ENCODE peak calls at places on chromosome 4, in four cellular contexts. F, R, N and L are unnamed samples. For H3K4me1, the result is how much of the 10 kb centered on the place peaks cover.

GRCh38 chr4:26520728-26521442 is 30.6 kb upstream of the CCKAR start:
- DNase-seq in F (no peak), R (no peak), N (peak), L (no peak)

GRCh38 chr4:25632135-25632534 is 23.5 kb upstream of the SLC34A2 start:
- DNase-seq in F (no peak), R (no peak), N (no peak), L (no peak)

GRCh38 chr4:128477540-128477939 is 189.9 kb upstream of the PGRMC2 start:
- DNase-seq in F (no peak), R (no peak), N (no peak), L (no peak)

GRCh38 chr4:2797545-2798305 is 4.8 kb downstream of the SH3BP2 start:
- DNase-seq in F (no peak), R (peak), N (no peak), L (peak)

GRCh38 chr4:10120943-10121567 is 4.5 kb upstream of the WDR1 start:
- DNase-seq in F (no peak), R (no peak), N (no peak), L (no peak)

GRCh38 chr4:71768123-71768522 is 15.8 kb downstream of the GC start:
- DNase-seq in F (no peak), R (no peak), N (no peak), L (no peak)

GRCh38 chr4:169745291-169745690 is 12.5 kb downstream of the HPF1 start:
- DNase-seq in F (no peak), R (no peak), N (peak), L (no peak)

GRCh38 chr4:123892368-123892961 is 495.9 kb downstream of the SPRY1 start:
- DNase-seq in F (no peak), R (no peak), N (peak), L (no peak)

GRCh38 chr4:73018595-73018994 is 50.9 kb downstream of the COX18 start:
- DNase-seq in F (no peak), R (no peak), N (no peak), L (no peak)

GRCh38 chr4:107261241-107261874 is 225.2 kb upstream of the DKK2 start:
- DNase-seq in F (no peak), R (no peak), N (no peak), L (no peak)

GRCh38 chr4:126790633-126791032 is 842.1 kb upstream of the INTU start:
- DNase-seq in F (no peak), R (no peak), N (peak), L (no peak)

GRCh38 chr4:42488114-42488513 is 90.8 kb downstream of the SHISA3 start:
- DNase-seq in F (no peak), R (no peak), N (no peak), L (no peak)

GRCh38 chr4:73603307-73603710 is 16.9 kb downstream of the RASSF6 start:
- DNase-seq in F (no peak), R (no peak), N (peak), L (no peak)

GRCh38 chr4:182533948-182534347 is 290.7 kb downstream of the TENM3 start:
- DNase-seq in F (no peak), R (no peak), N (peak), L (no peak)

GRCh38 chr4:56506110-56506705 is 617 bp downstream of the ARL9 start:
- DNase-seq in F (no peak), R (no peak), N (no peak), L (no peak)

GRCh38 chr4:4271912-4272311 is 18.0 kb downstream of the LYAR start:
- DNase-seq in F (no peak), R (no peak), N (no peak), L (no peak)

GRCh38 chr4:112807083-112807482 is 170.1 kb downstream of the LARP7 start:
- DNase-seq in F (no peak), R (no peak), N (no peak), L (no peak)

GRCh38 chr4:111937368-111937767 is 207.9 kb upstream of the FAM241A start:
- DNase-seq in F (no peak), R (no peak), N (peak), L (no peak)

GRCh38 chr4:106986486-106986885 is 49.6 kb downstream of the DKK2 start:
- DNase-seq in F (no peak), R (no peak), N (no peak), L (no peak)

GRCh38 chr4:179595671-179596410 is 2153.6 kb upstream of the AGA start:
- DNase-seq in F (no peak), R (no peak), N (peak), L (no peak)

GRCh38 chr4:43843501-43843900 is 605.1 kb downstream of the KCTD8 start:
- DNase-seq in F (no peak), R (no peak), N (peak), L (no peak)

GRCh38 chr4:113169368-113169767 is 119.9 kb downstream of the ANK2 start:
- DNase-seq in F (no peak), R (no peak), N (no peak), L (no peak)

GRCh38 chr4:158159718-158160094 is 13.1 kb downstream of the GASK1B start:
- DNase-seq in F (no peak), R (no peak), N (no peak), L (no peak)

GRCh38 chr4:76373919-76374552 is 46.9 kb downstream of the CCDC158 start:
- DNase-seq in F (no peak), R (no peak), N (no peak), L (no peak)

GRCh38 chr4:163492951-163493504 is 1.5 kb upstream of the TMA16 start:
- DNase-seq in F (no peak), R (no peak), N (no peak), L (no peak)
- TF ChIP-seq POLR2A in F (no peak), R (no peak), N (no peak), L (no peak)

DNA sequence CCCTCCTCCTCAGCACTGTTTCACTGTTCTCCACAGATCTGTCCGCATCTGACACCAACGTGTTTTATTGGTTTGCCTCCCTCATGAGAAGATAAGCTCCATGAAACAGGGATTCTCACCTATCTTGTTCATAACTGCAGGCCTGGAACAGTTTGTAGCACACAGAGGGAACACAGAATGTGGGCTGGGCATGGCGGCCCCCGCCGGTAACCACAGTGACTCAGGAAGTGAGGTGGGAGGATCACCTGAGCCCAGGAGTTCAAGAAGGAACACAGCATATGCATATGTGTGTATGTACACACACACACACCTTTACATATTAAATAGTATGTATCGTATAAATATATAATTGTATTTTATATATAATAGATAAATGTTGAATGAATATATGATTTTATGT is 168.6 kb downstream of the AFAP1 start:
- DNase-seq in F (no peak), R (no peak), N (no peak), L (no peak)
- H3K4me1 ChIP-seq in F (under half), R (under half), N (under half), L (under half)

DNA sequence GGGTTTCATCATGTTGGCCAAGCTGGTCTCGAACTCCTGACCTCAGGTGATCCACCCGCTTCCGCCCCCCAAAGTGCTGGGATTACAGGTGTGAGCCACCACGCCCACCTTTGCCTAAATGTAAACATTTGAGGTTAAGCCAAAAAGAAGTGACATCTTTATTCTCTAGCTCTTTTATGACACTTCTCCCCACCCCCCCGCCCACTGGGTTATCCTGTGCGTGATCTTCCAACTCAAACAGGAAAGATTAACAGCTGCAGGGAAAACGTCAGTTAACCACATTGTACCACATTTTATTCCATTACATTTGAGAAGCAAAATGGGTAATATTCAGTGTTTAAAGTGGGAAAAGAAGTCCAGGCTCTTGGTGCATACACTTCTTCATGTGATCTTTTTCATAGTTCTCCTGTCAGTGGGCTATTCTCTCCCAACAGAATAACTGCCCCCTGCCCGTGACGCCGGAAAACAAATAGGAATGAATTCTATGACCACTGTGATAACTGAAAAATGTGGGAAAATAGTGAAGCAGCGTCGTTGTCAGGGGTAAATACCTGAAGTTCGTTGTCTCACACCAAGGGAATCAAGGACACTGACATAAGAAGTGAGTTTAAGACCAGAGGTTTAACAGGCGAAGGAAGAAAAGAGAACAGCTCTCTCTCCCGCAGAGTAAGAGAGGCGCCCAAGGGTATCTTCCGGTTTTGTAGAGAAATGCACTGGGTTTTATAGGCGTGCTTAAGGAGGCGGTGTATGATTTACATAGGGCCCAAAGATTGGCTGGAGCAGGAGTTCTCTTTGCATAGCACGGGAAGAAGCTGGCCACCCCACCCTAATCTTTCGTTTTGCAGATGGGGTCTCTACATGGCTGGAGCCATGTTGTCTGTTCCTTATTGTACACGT is 9.7 kb upstream of the SRD5A3 start:
- DNase-seq in F (no peak), R (no peak), N (no peak), L (no peak)
- TF ChIP-seq POLR2A in F (no peak), R (no peak), N (no peak), L (no peak)

DNA sequence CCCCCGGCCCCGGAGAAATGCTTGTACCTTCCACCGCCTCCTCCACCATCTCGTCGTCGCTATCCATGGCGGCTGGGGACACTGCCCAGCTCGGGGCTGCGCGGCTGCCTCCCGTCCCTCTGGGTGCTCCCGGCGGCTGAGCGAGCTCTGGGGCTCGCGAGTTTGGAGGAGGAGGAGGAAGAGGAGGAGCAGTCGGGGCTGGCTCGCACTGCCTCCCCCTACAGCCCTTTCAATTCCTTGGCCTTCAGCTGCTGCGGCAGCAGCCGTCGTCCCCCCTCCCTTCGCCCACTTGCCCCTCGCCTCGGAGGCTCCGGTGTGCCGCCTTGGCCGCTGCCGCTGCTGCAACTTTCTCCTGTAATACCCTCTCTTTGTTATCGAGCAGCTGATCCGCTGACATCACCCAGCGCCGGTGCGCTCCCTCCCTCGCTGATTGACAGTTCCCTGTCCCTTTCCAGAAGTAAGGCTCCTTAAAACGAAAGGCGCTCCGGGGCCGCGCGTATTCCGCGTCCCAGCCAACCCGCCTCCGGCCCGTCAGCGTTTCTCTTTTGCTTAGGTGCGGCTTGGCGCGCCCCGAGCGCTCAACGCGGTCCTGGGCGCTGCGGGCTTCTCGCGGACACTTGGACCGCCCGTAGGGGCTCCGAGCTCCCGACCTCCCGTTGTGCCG is at the start of gene SETD7:
- DNase-seq in F (peak), R (peak), N (peak), L (peak)
- H3K4me1 ChIP-seq in F (under half), R (under half), N (under half), L (under half)

GRCh38 chr4:38819569-38819968 is 15.0 kb upstream of the TLR1 start:
- DNase-seq in F (no peak), R (no peak), N (peak), L (no peak)

GRCh38 chr4:38818441-38818976 is 13.9 kb upstream of the TLR1 start:
- DNase-seq in F (no peak), R (no peak), N (no peak), L (no peak)

GRCh38 chr4:38811307-38811706 is 6.7 kb upstream of the TLR1 start:
- DNase-seq in F (no peak), R (no peak), N (no peak), L (no peak)

GRCh38 chr4:38820329-38821061 is 15.9 kb upstream of the TLR1 start:
- DNase-seq in F (no peak), R (no peak), N (no peak), L (no peak)

DNA sequence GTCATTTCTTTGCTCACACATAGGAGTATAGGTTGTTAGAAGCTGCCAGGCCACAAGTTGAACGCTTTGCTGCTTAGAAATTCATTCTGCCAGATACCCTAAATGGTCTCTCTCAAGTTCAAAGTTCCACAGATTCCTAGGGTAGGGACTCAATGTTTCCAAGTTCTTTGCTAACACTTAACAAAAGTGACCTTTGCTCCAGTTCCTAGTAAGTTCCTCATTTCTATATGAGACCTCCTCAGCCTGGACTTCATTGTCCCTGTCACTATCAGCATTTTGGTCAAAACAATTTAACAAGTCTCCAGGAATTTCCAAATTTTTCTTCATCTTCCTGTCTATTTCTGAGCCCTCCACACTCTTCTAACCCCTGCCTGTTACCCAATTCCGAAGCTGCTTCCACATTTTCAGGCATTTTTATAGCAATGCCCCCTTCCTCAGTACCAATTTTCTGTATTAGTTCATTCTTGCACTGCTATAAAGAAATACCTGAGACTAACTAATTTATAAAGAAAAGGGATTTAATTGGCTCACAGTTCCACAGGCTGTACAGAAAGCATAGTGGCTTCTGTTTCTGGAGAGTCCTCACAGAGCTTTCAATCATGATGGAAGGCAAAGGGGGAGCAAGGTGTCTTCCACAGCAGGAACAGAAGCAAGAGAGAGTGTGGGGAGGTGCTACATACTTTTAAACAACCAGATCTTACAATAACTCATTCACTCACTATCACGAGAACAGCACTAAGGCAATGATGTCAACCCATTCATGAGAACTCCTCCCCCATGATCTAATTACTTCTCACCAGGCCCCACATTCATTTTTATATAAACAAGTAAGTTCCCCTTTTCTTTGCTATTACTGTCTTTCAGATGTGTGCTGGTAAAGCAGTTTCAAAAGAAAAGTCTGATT is 11.5 kb upstream of the TLR1 start:
- DNase-seq in F (no peak), R (no peak), N (peak), L (no peak)
- TF ChIP-seq POLR2A in F (no peak), R (peak), N (no peak), L (no peak)

DNA sequence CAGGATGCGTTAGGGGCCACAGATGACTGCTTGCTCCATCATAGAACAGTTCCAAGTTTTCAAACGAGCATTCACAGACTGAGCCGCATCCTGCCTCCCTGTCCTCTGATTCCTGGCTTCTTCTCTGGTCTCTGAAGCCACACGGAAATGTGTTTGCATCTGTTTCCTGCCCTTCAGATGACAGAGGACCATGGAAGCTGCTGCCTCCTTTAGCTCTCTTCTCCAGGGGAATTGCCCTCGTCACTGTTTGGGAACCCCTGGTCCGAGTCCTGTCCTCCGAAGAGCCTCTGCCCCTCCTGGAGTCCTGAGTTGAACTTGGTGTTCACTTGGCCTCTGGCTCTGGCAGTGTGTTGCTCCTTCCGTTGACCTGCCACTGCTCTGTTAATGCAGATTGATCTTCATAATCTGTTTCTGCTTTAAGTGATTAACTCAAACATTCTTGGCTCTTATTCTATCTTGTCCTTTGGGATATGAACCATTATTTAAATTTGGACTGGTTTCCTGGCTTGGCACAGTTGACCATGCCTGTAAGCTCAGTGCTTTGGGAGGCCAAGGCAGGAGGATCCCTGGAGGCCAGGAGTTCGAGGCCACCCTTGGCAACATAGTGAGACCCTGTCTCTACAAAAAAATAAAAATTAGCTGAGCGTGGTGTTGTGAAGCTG is 96.0 kb downstream of the PTTG2 start:
- DNase-seq in F (no peak), R (no peak), N (no peak), L (no peak)
- H3K4me1 ChIP-seq in F (under half), R (under half), N (under half), L (under half)

DNA sequence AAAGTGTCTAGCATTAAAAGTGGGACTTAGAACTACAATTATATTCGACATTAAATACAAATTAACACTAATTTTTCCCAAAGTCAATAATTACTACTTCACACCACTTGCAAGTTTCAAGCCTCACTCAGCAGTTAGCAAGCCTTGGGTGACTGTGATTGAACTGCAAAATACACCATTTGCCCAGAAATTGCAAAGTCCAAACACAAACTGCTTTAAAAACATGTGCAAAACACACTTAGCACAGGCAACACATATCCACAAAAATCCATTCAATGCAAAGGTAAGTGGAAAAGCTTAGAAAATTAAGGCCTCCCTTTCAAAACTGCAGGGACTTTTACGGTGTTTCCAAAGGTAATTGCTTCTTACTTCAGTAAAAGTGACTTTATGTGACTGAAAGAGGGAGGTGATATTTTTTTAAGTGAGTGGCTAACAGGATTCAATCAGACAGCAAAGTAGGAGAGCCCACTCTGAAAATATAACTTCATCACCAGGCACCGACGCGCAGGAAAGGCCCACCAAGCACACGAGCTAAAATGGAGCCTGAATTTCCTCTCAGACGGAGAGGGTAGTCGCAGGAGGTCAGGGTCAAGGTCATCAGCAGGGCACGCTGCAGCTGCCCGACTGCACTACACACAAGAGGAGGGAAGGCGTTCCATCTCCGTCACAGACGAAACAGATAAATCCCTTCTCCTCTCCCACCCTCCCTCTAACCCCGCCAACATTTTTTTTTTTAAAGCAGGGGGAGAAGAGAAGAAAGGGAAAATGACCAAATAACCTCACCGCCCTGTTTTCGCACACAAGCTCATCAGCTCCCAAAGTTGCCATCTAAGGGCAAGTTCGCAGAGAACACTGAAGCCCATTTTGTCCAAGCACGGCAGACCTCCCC is 3.1 kb downstream of the ZNF827 start:
- DNase-seq in F (peak), R (no peak), N (no peak), L (no peak)
- TF ChIP-seq POLR2A in F (no peak), R (no peak), N (no peak), L (no peak)